ENCODE peak calls at places on chromosomes 11 and 22, in seven cellular contexts. D is neural progenitor cell, R is AG09309, F is K562, U is pancreas, T is Calu3, L is left ventricle myocardium inferior. B is an unnamed sample.

GRCh38 chr11:110286298-110287040 is 9.9 kb downstream of the RDX start:
- DNase-seq in L (no peak), D (no peak), F (no peak), T (no peak), U (no peak), R (no peak), B (no peak)

GRCh38 chr11:88555018-88555828 is 217.7 kb upstream of the CTSC start:
- DNase-seq in L (no peak), T (peak), U (no peak), D (no peak), R (peak), F (no peak), B (no peak)

GRCh38 chr11:32448232-32448631 is 12.9 kb upstream of the WT1 start:
- DNase-seq in D (peak), L (no peak), R (no peak), T (no peak), F (peak), U (no peak), B (peak)

GRCh38 chr11:65291613-65292012 is 23.1 kb upstream of the CDC42EP2 start:
- DNase-seq in D (no peak), R (no peak), F (no peak), L (no peak), U (no peak), T (no peak), B (no peak)

GRCh38 chr22:35064664-35065063 is 1.3 kb upstream of the ISX start:
- DNase-seq in R (no peak), L (no peak), F (peak), T (no peak), U (no peak), D (no peak), B (no peak)

GRCh38 chr11:113470233-113470632 is 5.0 kb downstream of the DRD2 start:
- DNase-seq in L (no peak), T (no peak), R (no peak), U (no peak), F (no peak), D (peak), B (no peak)

GRCh38 chr11:125494987-125495725 is 909 bp downstream of the FEZ1 start:
- DNase-seq in T (peak), U (peak), L (peak), F (no peak), D (peak), R (no peak), B (peak)

GRCh38 chr11:27205779-27206549 is 157.1 kb downstream of the CCDC34 start:
- DNase-seq in D (no peak), T (no peak), F (peak), L (no peak), R (no peak), U (no peak), B (no peak)

GRCh38 chr22:27146871-27147591 is 489.6 kb downstream of the MIAT start:
- DNase-seq in L (no peak), R (no peak), D (no peak), U (no peak), T (no peak), F (no peak), B (no peak)

GRCh38 chr11:66530927-66531722 is 14.7 kb downstream of the ZDHHC24 start:
- DNase-seq in F (no peak), U (no peak), D (no peak), R (no peak), T (no peak), L (no peak), B (no peak)

GRCh38 chr22:37334859-37335818 is 52.8 kb downstream of the CYTH4 start:
- DNase-seq in R (no peak), T (no peak), L (no peak), D (peak), U (no peak), F (no peak), B (no peak)

GRCh38 chr11:126817523-126818450 is 182.8 kb downstream of the KIRREL3 start:
- DNase-seq in T (no peak), U (no peak), D (no peak), F (no peak), L (no peak), R (no peak), B (no peak)

GRCh38 chr11:80241766-80242165 is 800.9 kb upstream of the TENM4 start:
- DNase-seq in L (no peak), R (no peak), U (no peak), T (no peak), F (no peak), D (no peak), B (no peak)

GRCh38 chr11:19988598-19988997 is 171.7 kb downstream of the DBX1 start:
- DNase-seq in U (no peak), T (peak), F (no peak), L (peak), R (peak), D (peak), B (no peak)

GRCh38 chr11:44434191-44434590 is 124.3 kb upstream of the ALX4 start:
- DNase-seq in F (no peak), U (no peak), L (no peak), D (peak), R (no peak), T (no peak), B (no peak)

GRCh38 chr11:1197886-1198765 is 24.7 kb upstream of the MUC5B start:
- DNase-seq in U (peak), R (no peak), T (no peak), D (no peak), F (no peak), L (peak), B (no peak)

GRCh38 chr11:43555811-43556210 is 124.7 kb upstream of the HSD17B12 start:
- DNase-seq in T (no peak), R (no peak), U (no peak), F (no peak), D (peak), L (no peak), B (no peak)

GRCh38 chr22:26756675-26757293 is 99.4 kb downstream of the MIAT start:
- DNase-seq in F (peak), U (peak), D (peak), T (peak), R (no peak), L (peak), B (peak)

GRCh38 chr11:32722255-32722654 is 72.2 kb downstream of the CCDC73 start:
- DNase-seq in T (no peak), D (no peak), F (no peak), R (no peak), L (no peak), U (no peak), B (no peak)

GRCh38 chr11:125295922-125296321 is 131.4 kb downstream of the PKNOX2 start:
- DNase-seq in U (no peak), T (no peak), L (peak), D (no peak), R (no peak), F (no peak), B (no peak)

GRCh38 chr22:33007485-33007884 is 50.7 kb downstream of the SYN3 start:
- DNase-seq in T (no peak), F (no peak), D (no peak), U (no peak), L (no peak), R (no peak), B (no peak)

GRCh38 chr11:124717786-124718634 is 21.7 kb upstream of the NRGN start:
- DNase-seq in R (no peak), L (peak), U (no peak), D (peak), F (no peak), T (no peak), B (no peak)

GRCh38 chr22:40116496-40117200 is 61.1 kb upstream of the TNRC6B start:
- DNase-seq in T (no peak), R (no peak), F (no peak), L (no peak), D (no peak), U (no peak), B (no peak)

GRCh38 chr22:17710023-17710422 is 64.2 kb downstream of the BID start:
- DNase-seq in D (no peak), F (no peak), T (no peak), L (no peak), U (no peak), R (no peak), B (no peak)

DNA sequence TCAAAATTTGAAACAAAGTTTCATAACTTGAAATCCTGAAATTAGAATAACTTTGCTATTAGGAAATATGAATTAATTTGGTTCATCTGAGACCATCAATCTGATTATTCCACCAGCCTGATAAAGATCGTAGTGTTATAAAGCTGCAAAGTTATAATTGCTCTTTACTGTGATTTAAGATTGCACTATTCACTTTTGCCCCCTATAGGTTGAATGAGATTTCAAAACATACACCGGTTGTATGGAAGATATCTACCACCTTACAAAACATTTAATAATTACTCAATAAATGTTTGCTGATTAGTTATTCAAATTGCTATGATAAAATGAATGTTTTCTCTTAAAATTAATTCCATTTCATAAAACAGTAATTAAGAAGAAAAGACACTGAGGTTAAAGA is 26.1 kb downstream of the APIP start:
- DNase-seq in F (no peak), U (no peak), T (no peak), R (no peak), D (no peak), L (no peak), B (no peak)
- TF ChIP-seq CTCF in F (peak), U (no peak), T (no peak), R (peak), D (peak), L (peak), B (peak)

GRCh38 chr11:121964591-121964990 is 151.4 kb downstream of the BLID start:
- DNase-seq in L (no peak), T (no peak), U (no peak), D (no peak), R (no peak), F (no peak), B (no peak)
- TF ChIP-seq CTCF in L (no peak), T (no peak), U (no peak), D (no peak), R (peak), F (no peak), B (no peak)

DNA sequence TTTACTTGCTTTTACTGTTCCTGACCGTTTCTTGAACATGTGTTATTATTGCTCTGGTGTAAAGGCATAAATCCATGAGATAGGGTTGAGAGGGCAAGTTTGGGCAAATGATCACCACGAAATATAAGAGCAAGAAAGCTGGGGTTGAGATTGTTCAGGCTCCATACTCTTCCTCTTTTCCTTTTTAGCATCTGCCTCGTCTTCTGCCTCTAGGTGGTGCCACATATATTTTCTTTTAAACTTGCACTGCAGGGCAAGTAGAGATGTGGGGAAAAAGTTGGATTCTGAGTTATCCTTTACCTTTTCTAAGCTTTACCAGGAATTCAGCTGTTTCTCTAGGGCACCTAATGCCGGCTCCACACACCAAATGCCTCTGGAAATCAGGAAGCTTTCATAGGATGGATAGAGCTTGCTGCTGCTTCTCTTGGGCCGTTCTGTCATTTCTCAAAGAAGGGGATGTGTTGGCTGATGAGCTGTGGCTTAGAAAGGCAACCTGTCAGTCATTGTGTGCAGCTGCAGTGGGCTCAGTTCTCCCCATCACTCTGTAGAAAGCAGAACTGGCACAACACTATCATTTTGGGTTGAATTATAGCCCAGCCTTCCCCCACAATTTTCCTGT is 98.2 kb downstream of the LDLRAD3 start:
- DNase-seq in R (no peak), L (no peak), D (no peak), F (peak), U (no peak), T (peak), B (no peak)
- TF ChIP-seq CTCF in R (peak), L (peak), D (peak), F (peak), U (peak), T (peak), B (peak)

DNA sequence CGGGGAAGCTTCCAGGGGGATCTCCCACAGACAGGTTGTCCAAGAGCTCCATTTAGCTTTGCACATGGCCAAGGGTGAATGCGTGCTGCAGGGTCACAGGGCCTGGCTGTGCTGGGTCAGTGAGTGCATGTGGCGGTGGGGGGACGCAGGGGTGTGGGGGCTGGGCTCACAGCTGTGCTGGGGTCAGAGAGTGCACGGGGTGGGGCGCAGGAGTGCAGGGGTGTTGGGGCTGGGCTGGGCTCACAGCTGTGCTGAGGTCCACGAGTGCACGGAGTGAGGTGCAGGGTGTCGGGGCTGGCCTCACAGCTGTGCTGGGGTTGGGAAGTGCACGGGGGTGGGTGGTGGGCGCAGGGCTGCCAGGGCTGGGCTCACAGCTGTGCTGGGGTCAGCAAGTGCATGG is 557.7 kb downstream of the BRD1 start:
- DNase-seq in T (no peak), U (no peak), L (no peak), R (no peak), D (peak), F (no peak), B (no peak)
- TF ChIP-seq CTCF in T (no peak), U (no peak), L (no peak), R (no peak), D (no peak), F (no peak), B (no peak)

DNA sequence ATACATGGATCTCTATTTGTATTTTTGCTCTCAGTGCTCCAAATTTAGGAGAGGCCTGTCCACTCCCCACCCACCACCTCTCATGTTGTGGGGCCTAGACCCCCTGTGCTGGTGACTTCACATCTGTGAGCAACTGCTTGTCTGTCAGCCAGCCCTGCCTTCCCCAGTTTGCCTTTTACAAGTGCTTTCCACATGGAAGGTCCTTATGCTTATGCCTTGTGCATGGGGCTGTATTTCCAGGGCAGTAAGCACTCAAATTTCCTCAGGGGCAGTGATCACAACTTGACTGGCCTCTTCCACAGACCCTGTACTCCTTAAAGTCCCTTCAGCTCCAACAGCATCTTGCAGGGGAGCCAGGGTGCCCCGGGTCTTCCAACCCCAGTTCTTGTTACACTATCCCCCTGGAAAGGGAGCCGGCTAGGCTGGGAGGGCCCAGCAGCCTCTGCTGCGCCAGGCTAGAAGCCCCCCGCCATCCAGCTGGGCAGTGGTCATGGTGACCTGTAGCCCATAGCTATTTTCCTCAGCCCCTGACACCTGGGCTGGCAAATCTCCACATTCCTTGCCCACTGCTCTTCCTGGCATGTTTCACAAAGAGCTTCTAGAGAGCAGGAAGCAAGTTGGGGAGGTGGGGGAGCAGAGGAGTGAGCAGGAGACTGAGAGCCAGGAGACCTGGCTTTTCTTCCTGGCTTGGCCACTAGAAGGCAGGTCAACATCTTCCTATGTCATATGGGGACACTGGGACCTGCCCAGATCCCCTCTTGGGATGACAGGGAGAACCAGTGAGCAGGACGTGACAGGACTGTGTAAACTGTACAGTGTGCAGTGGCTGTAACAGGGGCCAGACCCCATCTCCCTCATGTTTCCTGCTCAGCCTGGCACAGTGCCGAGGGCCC is 29.7 kb downstream of the GDPD5 start:
- DNase-seq in T (no peak), L (no peak), D (peak), U (no peak), R (no peak), F (peak), B (no peak)
- TF ChIP-seq CTCF in T (no peak), L (peak), D (peak), U (no peak), R (no peak), F (peak), B (no peak)

GRCh38 chr22:20887375-20887774 is 28.6 kb downstream of the SNAP29 start:
- DNase-seq in T (no peak), R (no peak), L (no peak), D (no peak), F (no peak), U (no peak), B (no peak)
- TF ChIP-seq CTCF in T (no peak), R (no peak), L (no peak), D (no peak), F (no peak), U (no peak), B (no peak)

GRCh38 chr11:104259121-104259610 is 95.2 kb upstream of the PDGFD start:
- DNase-seq in D (no peak), L (no peak), T (no peak), R (no peak), U (no peak), F (no peak), B (no peak)

GRCh38 chr11:104254347-104254746 is 90.4 kb upstream of the PDGFD start:
- DNase-seq in F (peak), U (peak), T (peak), R (no peak), L (no peak), D (peak), B (peak)

GRCh38 chr11:104260456-104260855 is 96.5 kb upstream of the PDGFD start:
- DNase-seq in F (no peak), L (no peak), T (no peak), R (no peak), D (no peak), U (no peak), B (no peak)

DNA sequence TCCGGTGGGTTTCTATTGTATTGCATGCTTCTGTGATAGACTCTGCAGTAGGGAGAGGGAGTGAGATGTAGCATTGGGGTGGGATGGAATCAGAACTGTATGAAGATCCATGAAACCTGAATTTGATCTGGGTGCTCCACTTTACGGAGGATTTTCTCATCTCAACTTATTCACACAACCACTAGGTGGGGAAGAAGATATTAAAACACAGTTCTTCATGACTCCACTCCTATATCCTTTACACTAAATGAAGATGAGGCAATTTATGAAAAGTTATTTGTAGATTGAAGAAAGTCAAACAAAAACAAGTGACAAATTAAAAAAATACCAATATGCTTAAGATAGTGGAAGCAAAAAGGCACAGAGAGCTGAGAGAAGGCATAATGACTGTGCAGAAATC is 92.6 kb upstream of the PDGFD start:
- DNase-seq in T (no peak), L (no peak), U (no peak), R (no peak), F (no peak), D (no peak), B (no peak)
- TF ChIP-seq CTCF in T (no peak), L (peak), U (no peak), R (no peak), F (no peak), D (peak), B (peak)

GRCh38 chr11:120239713-120240640 is at the start of gene POU2F3:
- DNase-seq in L (no peak), T (peak), R (no peak), D (peak), U (peak), F (peak), B (no peak)
- TF ChIP-seq CTCF in L (no peak), T (peak), R (no peak), D (peak), U (no peak), F (peak), B (no peak)

GRCh38 chr11:96155627-96156378 is 187.2 kb downstream of the MAML2 start:
- DNase-seq in R (peak), T (peak), D (peak), F (peak), U (peak), L (peak), B (no peak)
- TF ChIP-seq CTCF in R (peak), T (no peak), D (no peak), F (peak), U (no peak), L (peak), B (no peak)